ENCODE peak calls at places on chromosomes 16 and 17, in seven cellular contexts. One of them, this sample, is unnamed.

GRCh38 chr16:66605177-66605999 is 884 bp downstream of the CMTM3 start:
- DNase-seq in astrocyte: peak
- DNase-seq in HCT116: no peak
- DNase-seq in mammary epithelial cell: peak
- DNase-seq in GM23338: peak
- DNase-seq in neural progenitor cell: peak
- DNase-seq in GM23248: peak
- DNase-seq in this sample: peak

GRCh38 chr16:85149776-85150175 is 37.5 kb upstream of the CIBAR2 start:
- DNase-seq in HCT116: no peak
- DNase-seq in neural progenitor cell: no peak
- DNase-seq in GM23248: no peak
- DNase-seq in GM23338: no peak
- DNase-seq in astrocyte: no peak
- DNase-seq in mammary epithelial cell: no peak
- DNase-seq in this sample: no peak

GRCh38 chr17:34980681-34981537 is 597 bp downstream of the LIG3 start:
- DNase-seq in mammary epithelial cell: peak
- DNase-seq in astrocyte: peak
- DNase-seq in HCT116: peak
- DNase-seq in GM23338: peak
- DNase-seq in neural progenitor cell: peak
- DNase-seq in GM23248: peak
- DNase-seq in this sample: peak

GRCh38 chr17:63477471-63478440 is 895 bp downstream of the ACE start:
- DNase-seq in GM23338: no peak
- DNase-seq in GM23248: peak
- DNase-seq in mammary epithelial cell: no peak
- DNase-seq in neural progenitor cell: no peak
- DNase-seq in HCT116: no peak
- DNase-seq in astrocyte: no peak
- DNase-seq in this sample: no peak

GRCh38 chr17:72795941-72796340 is 296.5 kb downstream of the SLC39A11 start:
- DNase-seq in GM23248: no peak
- DNase-seq in HCT116: no peak
- DNase-seq in mammary epithelial cell: no peak
- DNase-seq in neural progenitor cell: no peak
- DNase-seq in astrocyte: no peak
- DNase-seq in GM23338: no peak
- DNase-seq in this sample: no peak

GRCh38 chr16:85401370-85401916 is 211.7 kb upstream of the GSE1 start:
- DNase-seq in neural progenitor cell: no peak
- DNase-seq in mammary epithelial cell: no peak
- DNase-seq in GM23248: no peak
- DNase-seq in astrocyte: no peak
- DNase-seq in HCT116: no peak
- DNase-seq in GM23338: no peak
- DNase-seq in this sample: peak

GRCh38 chr16:75116081-75116910 is at the start of gene LDHD:
- DNase-seq in neural progenitor cell: peak
- DNase-seq in GM23248: peak
- DNase-seq in GM23338: peak
- DNase-seq in HCT116: peak
- DNase-seq in astrocyte: peak
- DNase-seq in mammary epithelial cell: peak
- DNase-seq in this sample: no peak

GRCh38 chr17:8225813-8226535 is 15.6 kb upstream of the AURKB start:
- DNase-seq in neural progenitor cell: peak
- DNase-seq in astrocyte: peak
- DNase-seq in GM23248: peak
- DNase-seq in HCT116: peak
- DNase-seq in GM23338: peak
- DNase-seq in mammary epithelial cell: peak
- DNase-seq in this sample: no peak

GRCh38 chr17:62824290-62825135 is 16.4 kb upstream of the MARCHF10 start:
- DNase-seq in mammary epithelial cell: peak
- DNase-seq in astrocyte: peak
- DNase-seq in GM23248: peak
- DNase-seq in GM23338: peak
- DNase-seq in neural progenitor cell: peak
- DNase-seq in HCT116: peak
- DNase-seq in this sample: no peak

GRCh38 chr17:38456031-38456815 is 28.0 kb downstream of the ARHGAP23 start:
- DNase-seq in HCT116: no peak
- DNase-seq in neural progenitor cell: peak
- DNase-seq in GM23248: no peak
- DNase-seq in astrocyte: no peak
- DNase-seq in mammary epithelial cell: no peak
- DNase-seq in GM23338: no peak
- DNase-seq in this sample: no peak
- H3K4me3 ChIP-seq in HCT116: no peak
- H3K4me3 ChIP-seq in neural progenitor cell: no peak
- H3K4me3 ChIP-seq in GM23248: peak
- H3K4me3 ChIP-seq in astrocyte: no peak
- H3K4me3 ChIP-seq in mammary epithelial cell: no peak
- H3K4me3 ChIP-seq in GM23338: peak
- H3K4me3 ChIP-seq in this sample: no peak

DNA sequence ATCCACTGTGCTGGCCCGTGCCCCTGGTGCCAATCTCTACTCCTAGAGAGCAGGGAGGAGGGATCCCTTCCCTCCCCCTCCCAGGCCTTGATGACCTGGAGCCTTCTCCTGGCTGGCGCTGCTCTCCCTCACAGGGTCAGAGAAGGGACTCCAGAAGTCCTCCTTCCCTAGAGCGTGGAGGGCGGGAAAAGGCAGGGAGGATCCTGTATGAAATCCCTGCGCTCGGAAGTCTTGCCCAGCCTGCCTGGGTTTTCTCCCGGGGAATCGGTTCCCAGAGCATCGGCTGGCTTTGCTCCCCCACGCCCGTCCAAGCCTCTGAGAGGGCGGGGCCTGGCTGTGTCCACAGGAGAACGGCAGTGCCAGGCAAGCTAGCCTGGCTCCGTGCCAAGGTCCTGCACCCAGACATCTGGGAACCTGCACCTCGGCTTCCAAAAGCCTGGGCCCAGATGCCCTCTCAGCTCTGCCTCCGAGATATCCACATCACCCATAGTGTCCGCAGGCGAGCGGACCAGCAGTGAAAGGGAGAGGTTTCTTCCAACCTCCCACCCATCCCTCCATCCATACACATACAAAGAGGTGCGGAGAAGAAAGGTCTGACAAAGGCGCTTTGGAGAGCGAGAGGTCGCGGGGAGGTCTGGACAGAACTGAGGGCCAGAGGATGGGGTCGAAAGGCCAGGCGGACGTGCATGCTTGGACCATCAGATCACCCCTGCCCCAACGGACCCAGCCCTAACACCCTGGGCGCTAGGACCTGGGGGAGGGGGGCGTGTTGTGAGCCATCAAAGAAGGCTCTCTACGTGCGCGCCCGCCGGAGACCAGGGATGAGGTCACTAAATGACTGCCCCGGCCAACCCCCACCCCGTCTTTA is 1.1 kb downstream of the MPP2 start:
- DNase-seq in astrocyte: peak
- DNase-seq in GM23248: peak
- DNase-seq in GM23338: peak
- DNase-seq in mammary epithelial cell: no peak
- DNase-seq in neural progenitor cell: peak
- DNase-seq in HCT116: no peak
- DNase-seq in this sample: no peak
- TF ChIP-seq EZH2 in astrocyte: peak
- TF ChIP-seq EZH2 in GM23248: no peak
- TF ChIP-seq EZH2 in GM23338: no peak
- TF ChIP-seq EZH2 in mammary epithelial cell: peak
- TF ChIP-seq EZH2 in neural progenitor cell: peak
- TF ChIP-seq EZH2 in HCT116: no peak
- TF ChIP-seq EZH2 in this sample: no peak

GRCh38 chr16:528111-529011 is 849 bp downstream of the CAPN15 start:
- DNase-seq in GM23338: peak
- DNase-seq in neural progenitor cell: peak
- DNase-seq in GM23248: peak
- DNase-seq in HCT116: no peak
- DNase-seq in astrocyte: peak
- DNase-seq in mammary epithelial cell: peak
- DNase-seq in this sample: peak
- H3K27ac ChIP-seq in GM23338: no peak
- H3K27ac ChIP-seq in neural progenitor cell: no peak
- H3K27ac ChIP-seq in GM23248: peak
- H3K27ac ChIP-seq in HCT116: peak
- H3K27ac ChIP-seq in astrocyte: peak
- H3K27ac ChIP-seq in mammary epithelial cell: peak
- H3K27ac ChIP-seq in this sample: peak

GRCh38 chr17:40219073-40219860 is at the start of gene WIPF2:
- DNase-seq in GM23338: peak
- DNase-seq in neural progenitor cell: peak
- DNase-seq in mammary epithelial cell: peak
- DNase-seq in GM23248: peak
- DNase-seq in HCT116: peak
- DNase-seq in astrocyte: peak
- DNase-seq in this sample: peak

GRCh38 chr17:40218740-40219072 is 398 bp upstream of the WIPF2 start:
- DNase-seq in astrocyte: peak
- DNase-seq in mammary epithelial cell: peak
- DNase-seq in GM23248: peak
- DNase-seq in GM23338: peak
- DNase-seq in HCT116: peak
- DNase-seq in neural progenitor cell: peak
- DNase-seq in this sample: no peak

GRCh38 chr17:40218006-40218739 is 931 bp upstream of the WIPF2 start:
- DNase-seq in HCT116: no peak
- DNase-seq in mammary epithelial cell: no peak
- DNase-seq in GM23248: no peak
- DNase-seq in GM23338: no peak
- DNase-seq in astrocyte: no peak
- DNase-seq in neural progenitor cell: no peak
- DNase-seq in this sample: no peak
- H3K4me3 ChIP-seq in HCT116: no peak
- H3K4me3 ChIP-seq in mammary epithelial cell: no peak
- H3K4me3 ChIP-seq in GM23248: peak
- H3K4me3 ChIP-seq in GM23338: peak
- H3K4me3 ChIP-seq in astrocyte: peak
- H3K4me3 ChIP-seq in neural progenitor cell: peak
- H3K4me3 ChIP-seq in this sample: no peak

DNA sequence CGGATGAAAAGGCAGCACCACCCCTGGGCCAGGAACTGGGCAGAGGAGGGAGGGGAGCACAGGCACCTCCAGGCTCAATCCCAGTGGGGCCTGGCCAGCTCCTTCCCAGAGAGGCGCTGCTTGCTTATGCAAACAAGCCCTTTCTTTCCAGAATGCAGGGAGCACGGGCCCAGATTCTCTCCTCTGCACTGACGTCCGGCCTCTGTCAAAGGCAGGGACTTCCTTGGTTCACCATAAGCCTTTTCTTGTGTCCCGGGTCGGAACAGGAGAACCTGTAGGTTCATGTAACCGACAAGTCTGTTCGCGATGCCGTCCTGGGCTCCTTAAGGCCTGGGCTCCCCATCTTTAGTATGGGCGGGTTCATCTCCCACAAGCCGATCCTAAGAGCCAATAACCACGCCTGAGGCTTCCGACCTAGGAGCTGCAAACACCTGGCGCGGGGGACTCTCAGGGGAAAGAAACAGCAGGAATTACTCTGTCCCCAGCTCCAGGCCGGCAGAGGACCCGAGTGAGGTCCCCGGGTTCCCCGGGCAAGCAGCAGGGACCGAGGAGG is 16.3 kb downstream of the ENPP7 start:
- DNase-seq in mammary epithelial cell: no peak
- DNase-seq in astrocyte: no peak
- DNase-seq in GM23248: peak
- DNase-seq in GM23338: peak
- DNase-seq in neural progenitor cell: peak
- DNase-seq in HCT116: no peak
- DNase-seq in this sample: no peak
- TF ChIP-seq EZH2 in mammary epithelial cell: peak
- TF ChIP-seq EZH2 in astrocyte: no peak
- TF ChIP-seq EZH2 in GM23248: peak
- TF ChIP-seq EZH2 in GM23338: no peak
- TF ChIP-seq EZH2 in neural progenitor cell: no peak
- TF ChIP-seq EZH2 in HCT116: no peak
- TF ChIP-seq EZH2 in this sample: no peak

DNA sequence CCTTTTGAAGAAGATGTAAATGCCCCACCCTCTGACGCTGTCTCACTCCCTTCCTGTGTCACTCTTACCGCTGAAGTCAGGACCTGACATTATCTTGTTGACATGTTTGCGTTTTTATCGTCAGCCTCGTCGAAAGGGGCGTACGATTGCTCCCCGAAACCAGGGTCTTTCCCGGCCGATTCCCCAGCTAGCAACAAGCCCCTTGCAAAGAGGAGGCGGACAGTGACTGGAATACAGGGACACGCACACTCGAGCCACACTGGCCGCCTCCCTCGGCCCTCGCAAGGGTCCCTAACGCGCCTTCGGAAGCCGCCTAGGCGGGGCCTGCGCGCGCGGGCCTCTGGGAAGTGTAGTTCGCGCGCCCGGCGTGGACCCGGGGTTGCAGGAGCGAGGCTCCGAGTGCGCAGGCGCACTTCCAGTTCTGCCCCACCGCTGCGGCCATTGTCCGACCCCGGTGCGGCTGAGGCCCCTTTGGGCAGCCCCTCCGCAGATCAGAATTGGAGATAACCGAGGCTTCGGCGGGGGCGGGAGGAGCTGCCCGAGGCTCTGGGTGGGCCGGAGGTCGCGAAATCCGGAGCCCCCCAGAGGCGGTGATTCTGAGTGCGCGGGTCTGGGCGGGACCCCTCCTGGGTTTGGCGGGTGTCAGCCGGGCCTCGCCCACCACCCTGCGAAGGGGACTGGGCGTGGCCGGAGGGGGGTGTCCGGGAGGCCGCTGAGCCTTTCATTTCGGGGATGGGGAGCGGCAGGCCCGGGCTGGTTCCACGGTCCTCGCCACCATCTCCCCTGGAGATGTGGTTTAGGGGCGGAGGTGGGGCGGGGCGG is at the start of gene ZFP90:
- DNase-seq in GM23338: peak
- DNase-seq in astrocyte: peak
- DNase-seq in GM23248: peak
- DNase-seq in HCT116: peak
- DNase-seq in mammary epithelial cell: peak
- DNase-seq in neural progenitor cell: peak
- DNase-seq in this sample: peak
- H3K27ac ChIP-seq in GM23338: no peak
- H3K27ac ChIP-seq in astrocyte: peak
- H3K27ac ChIP-seq in GM23248: no peak
- H3K27ac ChIP-seq in HCT116: peak
- H3K27ac ChIP-seq in mammary epithelial cell: peak
- H3K27ac ChIP-seq in neural progenitor cell: no peak
- H3K27ac ChIP-seq in this sample: peak

GRCh38 chr16:8589293-8590160 is 784 bp downstream of the TMEM114 start:
- DNase-seq in astrocyte: no peak
- DNase-seq in GM23248: no peak
- DNase-seq in mammary epithelial cell: no peak
- DNase-seq in neural progenitor cell: peak
- DNase-seq in HCT116: no peak
- DNase-seq in GM23338: peak
- DNase-seq in this sample: no peak
- H3K4me3 ChIP-seq in astrocyte: no peak
- H3K4me3 ChIP-seq in GM23248: no peak
- H3K4me3 ChIP-seq in mammary epithelial cell: no peak
- H3K4me3 ChIP-seq in neural progenitor cell: peak
- H3K4me3 ChIP-seq in HCT116: no peak
- H3K4me3 ChIP-seq in GM23338: peak
- H3K4me3 ChIP-seq in this sample: no peak

GRCh38 chr17:14790518-14790917 is 474.6 kb downstream of the PMP22 start:
- DNase-seq in astrocyte: no peak
- DNase-seq in neural progenitor cell: peak
- DNase-seq in HCT116: no peak
- DNase-seq in mammary epithelial cell: no peak
- DNase-seq in GM23248: peak
- DNase-seq in GM23338: no peak
- DNase-seq in this sample: no peak
- TF ChIP-seq EZH2 in astrocyte: no peak
- TF ChIP-seq EZH2 in neural progenitor cell: no peak
- TF ChIP-seq EZH2 in HCT116: no peak
- TF ChIP-seq EZH2 in mammary epithelial cell: no peak
- TF ChIP-seq EZH2 in GM23248: no peak
- TF ChIP-seq EZH2 in GM23338: no peak
- TF ChIP-seq EZH2 in this sample: no peak

GRCh38 chr17:2267354-2267753 is 36.2 kb downstream of the SMG6 start:
- DNase-seq in GM23248: no peak
- DNase-seq in GM23338: no peak
- DNase-seq in HCT116: no peak
- DNase-seq in mammary epithelial cell: no peak
- DNase-seq in astrocyte: no peak
- DNase-seq in neural progenitor cell: no peak
- DNase-seq in this sample: no peak
- H3K27ac ChIP-seq in GM23248: no peak
- H3K27ac ChIP-seq in GM23338: no peak
- H3K27ac ChIP-seq in HCT116: no peak
- H3K27ac ChIP-seq in mammary epithelial cell: no peak
- H3K27ac ChIP-seq in astrocyte: no peak
- H3K27ac ChIP-seq in neural progenitor cell: no peak
- H3K27ac ChIP-seq in this sample: peak

This sample was measured in DND-41.